ENCODE peak calls at places on chromosomes 13 and 19, in four cellular contexts. One of them, this sample, is unnamed.

GRCh38 chr19:39335168-39335567 is 675 bp downstream of the GMFG start:
- DNase-seq in cardiac muscle cell: no peak
- DNase-seq in Caco-2: no peak
- DNase-seq in MM.1S: no peak
- DNase-seq in this sample: no peak

GRCh38 chr19:925912-926594 is at the start of gene ARID3A:
- DNase-seq in cardiac muscle cell: peak; percentile 85
- DNase-seq in Caco-2: no peak
- DNase-seq in MM.1S: no peak
- DNase-seq in this sample: no peak

GRCh38 chr19:16088351-16088984 is 12.2 kb downstream of the TPM4 start:
- DNase-seq in cardiac muscle cell: no peak
- DNase-seq in Caco-2: no peak
- DNase-seq in MM.1S: no peak
- DNase-seq in this sample: no peak

GRCh38 chr19:54376610-54377009 is 11.9 kb upstream of the LAIR1 start:
- DNase-seq in cardiac muscle cell: no peak
- DNase-seq in Caco-2: no peak
- DNase-seq in MM.1S: no peak
- DNase-seq in this sample: no peak

GRCh38 chr13:97892717-97893116 is 60.8 kb upstream of the IPO5 start:
- DNase-seq in cardiac muscle cell: no peak
- DNase-seq in Caco-2: no peak
- DNase-seq in MM.1S: no peak
- DNase-seq in this sample: no peak

GRCh38 chr19:42301646-42302204 is at the start of gene PRR19:
- DNase-seq in cardiac muscle cell: no peak
- DNase-seq in Caco-2: no peak
- DNase-seq in MM.1S: no peak
- DNase-seq in this sample: no peak

GRCh38 chr19:46945668-46946067 is 74.0 kb upstream of the NPAS1 start:
- DNase-seq in cardiac muscle cell: no peak
- DNase-seq in Caco-2: no peak
- DNase-seq in MM.1S: no peak
- DNase-seq in this sample: no peak

GRCh38 chr19:53977991-53978731 is 13.3 kb upstream of the CACNG6 start:
- DNase-seq in cardiac muscle cell: peak; percentile 97
- DNase-seq in Caco-2: no peak
- DNase-seq in MM.1S: no peak
- DNase-seq in this sample: no peak

GRCh38 chr19:34225659-34226015 is 28.7 kb upstream of the GARRE1 start:
- DNase-seq in cardiac muscle cell: no peak
- DNase-seq in Caco-2: no peak
- DNase-seq in MM.1S: no peak
- DNase-seq in this sample: no peak

GRCh38 chr13:44199627-44200207 is 173.9 kb upstream of the SERP2 start:
- DNase-seq in cardiac muscle cell: no peak
- DNase-seq in Caco-2: no peak
- DNase-seq in MM.1S: no peak
- DNase-seq in this sample: no peak

GRCh38 chr19:38386300-38386967 is 1.4 kb downstream of the GGN start:
- DNase-seq in cardiac muscle cell: no peak
- DNase-seq in Caco-2: no peak
- DNase-seq in MM.1S: no peak
- DNase-seq in this sample: no peak

GRCh38 chr13:97142452-97142851 is 79.7 kb upstream of the MBNL2 start:
- DNase-seq in cardiac muscle cell: peak; percentile 4
- DNase-seq in Caco-2: peak; percentile 85
- DNase-seq in MM.1S: no peak
- DNase-seq in this sample: no peak

GRCh38 chr13:76954568-76954967 is 6.3 kb downstream of the ACOD1 start:
- DNase-seq in cardiac muscle cell: peak; percentile 23
- DNase-seq in Caco-2: no peak
- DNase-seq in MM.1S: no peak
- DNase-seq in this sample: no peak

GRCh38 chr19:54107876-54108490 is 5.3 kb downstream of the NDUFA3 start:
- DNase-seq in cardiac muscle cell: no peak
- DNase-seq in Caco-2: peak; percentile 25
- DNase-seq in MM.1S: no peak
- DNase-seq in this sample: no peak

GRCh38 chr19:35266904-35267817 is 1.6 kb upstream of the USF2 start:
- DNase-seq in cardiac muscle cell: no peak
- DNase-seq in Caco-2: peak; percentile 46
- DNase-seq in MM.1S: peak; percentile 37
- DNase-seq in this sample: no peak

GRCh38 chr19:42178791-42179500 is 38.5 kb downstream of the DEDD2 start:
- DNase-seq in cardiac muscle cell: peak; percentile 15
- DNase-seq in Caco-2: no peak
- DNase-seq in MM.1S: no peak
- DNase-seq in this sample: peak; percentile 44

GRCh38 chr19:38734426-38735256 is 9.6 kb downstream of the CAPN12 start:
- DNase-seq in cardiac muscle cell: no peak
- DNase-seq in Caco-2: no peak
- DNase-seq in MM.1S: peak; percentile 74
- DNase-seq in this sample: no peak

GRCh38 chr13:109357751-109358150 is 428.6 kb downstream of the IRS2 start:
- DNase-seq in cardiac muscle cell: no peak
- DNase-seq in Caco-2: no peak
- DNase-seq in MM.1S: no peak
- DNase-seq in this sample: no peak

GRCh38 chr19:4682417-4683200 is 12.5 kb upstream of the MYDGF start:
- DNase-seq in cardiac muscle cell: no peak
- DNase-seq in Caco-2: no peak
- DNase-seq in MM.1S: no peak
- DNase-seq in this sample: no peak

GRCh38 chr13:75876371-75877050 is 240.4 kb downstream of the LMO7 start:
- DNase-seq in cardiac muscle cell: peak; percentile 73
- DNase-seq in Caco-2: peak; percentile 75
- DNase-seq in MM.1S: peak; percentile 80
- DNase-seq in this sample: peak; percentile 50

GRCh38 chr13:30222253-30222652 is 85.1 kb downstream of the KATNAL1 start:
- DNase-seq in cardiac muscle cell: no peak
- DNase-seq in Caco-2: no peak
- DNase-seq in MM.1S: no peak
- DNase-seq in this sample: no peak

DNA sequence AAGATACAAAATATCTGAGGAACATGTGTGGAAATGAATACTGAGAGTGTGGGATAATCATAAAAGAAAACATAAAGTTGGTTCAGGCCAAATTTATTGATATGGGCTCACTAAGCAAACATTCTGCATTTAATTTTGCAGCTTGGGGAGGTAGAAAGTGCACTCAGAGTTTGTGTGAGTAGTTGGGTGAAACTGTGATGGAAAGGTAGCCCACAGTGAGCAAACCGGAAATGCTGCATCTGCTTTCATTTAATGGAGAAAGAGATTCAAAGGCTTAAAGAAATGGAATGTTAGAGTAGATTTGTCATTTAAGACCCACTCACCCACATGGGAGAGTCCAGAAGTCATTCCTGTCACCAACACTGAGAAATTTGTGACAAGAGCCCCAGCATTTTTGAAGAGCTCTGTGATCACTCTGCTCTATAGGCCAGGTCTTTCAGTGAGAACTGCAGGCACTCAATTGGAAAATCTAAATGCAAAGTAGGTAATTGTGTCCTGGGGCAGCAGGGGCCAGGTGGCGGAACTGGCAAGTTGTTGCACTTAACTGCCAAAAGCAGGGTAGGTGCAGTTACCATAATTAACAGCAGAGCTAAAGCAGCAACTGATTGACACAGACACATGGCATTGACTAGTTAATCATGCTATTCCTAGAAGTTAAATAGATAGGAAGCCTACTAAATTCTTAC is 1228.3 kb upstream of the PCDH20 start:
- DNase-seq in cardiac muscle cell: no peak
- DNase-seq in Caco-2: no peak
- DNase-seq in MM.1S: no peak
- DNase-seq in this sample: no peak
- H3K4me3 ChIP-seq in cardiac muscle cell: no peak overlapping the region
- H3K4me3 ChIP-seq in Caco-2: no peak overlapping the region
- H3K4me3 ChIP-seq in MM.1S: no peak overlapping the region
- H3K4me3 ChIP-seq in this sample: no peak overlapping the region

DNA sequence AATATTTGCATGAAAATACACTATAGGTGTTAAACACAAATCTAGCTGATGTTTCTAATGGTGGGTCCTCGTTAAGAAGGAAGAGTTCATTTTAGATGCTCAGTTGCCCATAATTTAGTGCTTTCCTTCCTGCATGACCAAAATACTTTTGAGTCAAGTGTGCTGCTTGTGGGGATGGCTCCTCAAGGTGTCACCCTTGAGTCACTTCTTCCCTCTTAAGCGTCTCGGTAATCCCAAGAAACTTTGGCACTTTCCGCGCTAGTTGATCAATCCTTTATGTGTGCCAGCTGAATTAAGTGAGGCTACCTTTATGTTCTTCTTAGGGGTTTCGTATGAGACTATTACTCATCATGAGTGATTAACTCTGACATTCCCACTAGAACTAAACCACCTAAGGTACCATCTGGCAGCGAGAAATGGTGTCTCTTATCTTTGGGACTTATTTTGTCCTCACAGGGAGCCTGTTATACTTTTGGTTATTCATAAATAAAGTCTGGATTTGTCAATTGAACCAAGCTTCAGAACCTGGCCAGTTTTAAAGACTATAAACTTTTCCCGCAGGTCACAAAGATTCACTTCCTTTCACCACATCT is 106.8 kb downstream of the NHLRC3 start:
- DNase-seq in cardiac muscle cell: peak; percentile 56
- DNase-seq in Caco-2: peak; percentile 47
- DNase-seq in MM.1S: peak; percentile 7
- DNase-seq in this sample: peak; percentile 30
- H3K4me3 ChIP-seq in cardiac muscle cell: no peak overlapping the region
- H3K4me3 ChIP-seq in Caco-2: no peak overlapping the region
- H3K4me3 ChIP-seq in MM.1S: no peak overlapping the region
- H3K4me3 ChIP-seq in this sample: no peak overlapping the region

DNA sequence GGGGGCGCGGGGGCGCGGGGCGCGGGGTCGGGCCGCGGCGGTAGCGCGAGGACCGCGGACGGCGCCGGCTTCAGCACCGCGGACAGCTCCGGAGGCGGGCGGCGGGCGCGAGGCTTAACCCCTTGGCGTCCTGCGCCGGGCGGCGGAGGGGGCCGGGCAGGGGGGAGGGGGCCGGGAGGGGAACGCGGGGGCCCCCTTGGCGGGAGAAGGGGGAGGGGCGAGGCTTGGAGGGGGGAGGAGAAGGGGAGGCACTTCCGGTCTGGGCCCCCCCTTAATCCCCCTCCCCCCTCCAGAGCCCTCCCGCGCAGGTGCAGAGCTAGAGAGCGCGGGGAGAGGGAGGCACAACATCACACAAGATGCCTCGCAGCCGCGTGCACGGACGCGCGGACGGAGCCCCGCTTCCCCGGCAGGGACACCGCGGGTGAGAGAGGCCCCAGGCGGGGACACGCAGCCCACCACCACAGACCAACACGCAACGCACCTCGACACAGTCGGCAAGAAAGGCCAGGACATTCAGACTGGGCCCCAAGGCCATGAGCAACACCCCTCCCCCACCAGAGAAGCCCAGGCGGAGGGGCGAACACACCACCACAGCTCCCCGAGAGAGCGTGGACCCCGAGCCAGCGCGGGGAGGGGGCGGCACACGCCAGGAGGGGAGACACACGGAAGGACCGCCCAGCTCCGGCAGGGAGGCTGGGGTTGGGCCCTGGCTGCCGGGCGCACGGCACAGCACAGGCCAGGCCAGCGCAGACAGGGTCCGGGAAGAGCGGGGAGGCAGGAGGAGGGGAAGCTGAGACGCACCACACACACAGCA is 24.1 kb downstream of the SHANK1 start:
- DNase-seq in cardiac muscle cell: peak; percentile 73
- DNase-seq in Caco-2: no peak
- DNase-seq in MM.1S: no peak
- DNase-seq in this sample: peak; percentile 39
- H3K4me3 ChIP-seq in cardiac muscle cell: peak overlapping the region; percentile 4
- H3K4me3 ChIP-seq in Caco-2: no peak overlapping the region
- H3K4me3 ChIP-seq in MM.1S: no peak overlapping the region
- H3K4me3 ChIP-seq in this sample: no peak overlapping the region

GRCh38 chr19:44212250-44212864 is at the start of gene ZNF227:
- DNase-seq in cardiac muscle cell: peak; percentile 95
- DNase-seq in Caco-2: peak; percentile 95
- DNase-seq in MM.1S: peak; percentile 76
- DNase-seq in this sample: peak; percentile 42
- H3K4me3 ChIP-seq in cardiac muscle cell: peak within 1 kb of the TSS; percentile 68
- H3K4me3 ChIP-seq in Caco-2: peak within 1 kb of the TSS; percentile 64
- H3K4me3 ChIP-seq in MM.1S: peak within 1 kb of the TSS; percentile 89
- H3K4me3 ChIP-seq in this sample: peak within 1 kb of the TSS; percentile 58

GRCh38 chr13:114144606-114145244 is 12.3 kb upstream of the RASA3 start:
- DNase-seq in cardiac muscle cell: no peak
- DNase-seq in Caco-2: peak; percentile 25
- DNase-seq in MM.1S: no peak
- DNase-seq in this sample: no peak
- H3K4me3 ChIP-seq in cardiac muscle cell: no peak overlapping the region
- H3K4me3 ChIP-seq in Caco-2: no peak overlapping the region
- H3K4me3 ChIP-seq in MM.1S: no peak overlapping the region
- H3K4me3 ChIP-seq in this sample: no peak overlapping the region

GRCh38 chr19:43407416-43408005 is 7.2 kb upstream of the TEX101 start:
- DNase-seq in cardiac muscle cell: no peak
- DNase-seq in Caco-2: no peak
- DNase-seq in MM.1S: no peak
- DNase-seq in this sample: no peak
- H3K4me3 ChIP-seq in cardiac muscle cell: no peak overlapping the region
- H3K4me3 ChIP-seq in Caco-2: no peak overlapping the region
- H3K4me3 ChIP-seq in MM.1S: no peak overlapping the region
- H3K4me3 ChIP-seq in this sample: no peak overlapping the region

GRCh38 chr13:25186187-25186586 is 14.1 kb upstream of the AMER2 start:
- DNase-seq in cardiac muscle cell: no peak
- DNase-seq in Caco-2: no peak
- DNase-seq in MM.1S: no peak
- DNase-seq in this sample: no peak

GRCh38 chr13:25190256-25190655 is 18.2 kb upstream of the AMER2 start:
- DNase-seq in cardiac muscle cell: no peak
- DNase-seq in Caco-2: no peak
- DNase-seq in MM.1S: no peak
- DNase-seq in this sample: no peak

GRCh38 chr13:25192489-25192888 is 20.4 kb upstream of the AMER2 start:
- DNase-seq in cardiac muscle cell: no peak
- DNase-seq in Caco-2: no peak
- DNase-seq in MM.1S: no peak
- DNase-seq in this sample: no peak

GRCh38 chr13:25192052-25192451 is 20.0 kb upstream of the AMER2 start:
- DNase-seq in cardiac muscle cell: no peak
- DNase-seq in Caco-2: no peak
- DNase-seq in MM.1S: no peak
- DNase-seq in this sample: no peak

DNA sequence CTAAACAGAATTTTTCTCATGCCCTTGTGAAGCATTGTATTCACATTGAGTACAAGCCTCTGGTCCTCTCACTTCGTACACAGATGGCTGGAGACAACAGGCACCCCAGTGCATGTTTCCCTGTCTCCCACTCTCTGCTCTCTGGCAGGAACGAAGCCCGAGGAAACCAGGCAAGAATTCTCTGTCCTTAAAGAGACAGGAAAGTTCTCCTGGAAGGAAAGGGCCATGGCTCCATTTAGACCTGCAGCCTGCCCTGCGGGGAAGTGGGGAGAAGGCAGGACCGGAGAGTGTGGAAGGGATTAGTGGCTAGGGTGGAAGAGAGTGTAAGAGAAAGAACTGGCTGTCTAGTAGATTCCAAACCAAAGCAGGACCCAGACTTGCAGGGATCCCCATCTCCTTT is 15.5 kb upstream of the AMER2 start:
- DNase-seq in cardiac muscle cell: no peak
- DNase-seq in Caco-2: no peak
- DNase-seq in MM.1S: no peak
- DNase-seq in this sample: no peak
- H3K4me3 ChIP-seq in cardiac muscle cell: no peak overlapping the region
- H3K4me3 ChIP-seq in Caco-2: no peak overlapping the region
- H3K4me3 ChIP-seq in MM.1S: no peak overlapping the region
- H3K4me3 ChIP-seq in this sample: no peak overlapping the region

This sample was measured in Jurkat, Clone E6-1.